ENCODE peak calls at places on chromosomes 7 and 10, in nine cellular contexts. K, D, S, O, Q, B, E, R and F are unnamed samples.

GRCh38 chr7:74606909-74607255 is 50.6 kb upstream of the GTF2I start:
- DNase-seq in K (no peak), D (no peak), S (no peak), O (no peak), Q (no peak), B (no peak), E (no peak), R (no peak), F (no peak)

GRCh38 chr7:77697535-77697831 is 1.2 kb downstream of the RSBN1L start:
- DNase-seq in K (no peak), D (no peak), S (no peak), O (no peak), Q (no peak), B (no peak), E (no peak), R (no peak), F (no peak)

GRCh38 chr10:124068929-124069328 is 24.5 kb downstream of the CHST15 start:
- DNase-seq in K (no peak), D (no peak), S (no peak), O (no peak), Q (no peak), B (no peak), E (no peak), R (no peak), F (no peak)

GRCh38 chr7:48035967-48036478 is 680 bp downstream of the C7orf57 start:
- DNase-seq in K (peak; percentile 71), D (peak; percentile 46), S (no peak), O (no peak), Q (no peak), B (peak; percentile 72), E (no peak), R (no peak), F (no peak)

GRCh38 chr10:69632516-69633199 is 2.6 kb downstream of the FAM241B start:
- DNase-seq in K (no peak), D (peak; percentile 70), S (no peak), O (no peak), Q (no peak), B (no peak), E (no peak), R (no peak), F (no peak)

GRCh38 chr10:75228834-75229233 is 6.9 kb downstream of the COMTD1 start:
- DNase-seq in K (no peak), D (no peak), S (no peak), O (no peak), Q (no peak), B (no peak), E (no peak), R (no peak), F (no peak)

GRCh38 chr10:121880842-121881423 is 46.9 kb downstream of the ATE1 start:
- DNase-seq in K (no peak), D (no peak), S (no peak), O (no peak), Q (no peak), B (no peak), E (no peak), R (no peak), F (no peak)

GRCh38 chr10:99976886-99977391 is 32.8 kb downstream of the DNMBP start:
- DNase-seq in K (no peak), D (peak; percentile 97), S (no peak), O (no peak), Q (no peak), B (no peak), E (no peak), R (peak; percentile 89), F (no peak)

GRCh38 chr7:112205348-112206237 is 606 bp downstream of the DOCK4 start:
- DNase-seq in K (peak; percentile 81), D (peak; percentile 56), S (peak; percentile 53), O (peak; percentile 48), Q (peak; percentile 17), B (peak; percentile 88), E (peak; percentile 41), R (no peak), F (peak; percentile 13)

GRCh38 chr7:832292-832967 is at the start of gene SUN1:
- DNase-seq in K (no peak), D (peak; percentile 57), S (no peak), O (peak; percentile 63), Q (peak; percentile 80), B (peak; percentile 83), E (no peak), R (peak; percentile 68), F (peak; percentile 22)